ENCODE peak calls at places on chromosomes 4 and X, in five cellular contexts. One of them, this sample, is unnamed.

GRCh38 chrX:134753185-134754008 is 95.1 kb upstream of the PLAC1 start:
- DNase-seq in brain microvascular endothelial cell: peak
- DNase-seq in lower leg skin: no peak
- DNase-seq in fibroblast of lung: peak
- DNase-seq in thoracic aorta: no peak
- DNase-seq in this sample: peak

GRCh38 chr4:15695240-15695699 is 7.6 kb upstream of the BST1 start:
- DNase-seq in lower leg skin: no peak
- DNase-seq in brain microvascular endothelial cell: peak
- DNase-seq in thoracic aorta: no peak
- DNase-seq in fibroblast of lung: peak
- DNase-seq in this sample: peak

GRCh38 chr4:75643651-75644050 is 13.3 kb upstream of the CDKL2 start:
- DNase-seq in lower leg skin: no peak
- DNase-seq in brain microvascular endothelial cell: no peak
- DNase-seq in fibroblast of lung: no peak
- DNase-seq in thoracic aorta: no peak
- DNase-seq in this sample: no peak

GRCh38 chr4:168840988-168841681 is 168.9 kb downstream of the CBR4 start:
- DNase-seq in fibroblast of lung: no peak
- DNase-seq in thoracic aorta: no peak
- DNase-seq in brain microvascular endothelial cell: no peak
- DNase-seq in lower leg skin: no peak
- DNase-seq in this sample: no peak

GRCh38 chr4:64158648-64159326 is 250.5 kb downstream of the TECRL start:
- DNase-seq in thoracic aorta: no peak
- DNase-seq in fibroblast of lung: peak
- DNase-seq in brain microvascular endothelial cell: peak
- DNase-seq in lower leg skin: no peak
- DNase-seq in this sample: peak

GRCh38 chr4:70943115-70943514 is 40.9 kb downstream of the MOB1B start:
- DNase-seq in fibroblast of lung: no peak
- DNase-seq in lower leg skin: no peak
- DNase-seq in thoracic aorta: no peak
- DNase-seq in brain microvascular endothelial cell: no peak
- DNase-seq in this sample: no peak

GRCh38 chrX:124239324-124239723 is 93.1 kb upstream of the TEX13D start:
- DNase-seq in thoracic aorta: no peak
- DNase-seq in lower leg skin: no peak
- DNase-seq in fibroblast of lung: no peak
- DNase-seq in brain microvascular endothelial cell: no peak
- DNase-seq in this sample: no peak

GRCh38 chrX:85503258-85504158 is 124.0 kb upstream of the POF1B start:
- DNase-seq in lower leg skin: no peak
- DNase-seq in thoracic aorta: no peak
- DNase-seq in brain microvascular endothelial cell: no peak
- DNase-seq in fibroblast of lung: no peak
- DNase-seq in this sample: no peak

GRCh38 chr4:172844556-172844955 is 324.1 kb upstream of the GALNT7 start:
- DNase-seq in thoracic aorta: no peak
- DNase-seq in fibroblast of lung: no peak
- DNase-seq in lower leg skin: no peak
- DNase-seq in brain microvascular endothelial cell: no peak
- DNase-seq in this sample: no peak

GRCh38 chr4:169439244-169439643 is 168.5 kb upstream of the SH3RF1 start:
- DNase-seq in thoracic aorta: no peak
- DNase-seq in lower leg skin: no peak
- DNase-seq in fibroblast of lung: peak
- DNase-seq in brain microvascular endothelial cell: no peak
- DNase-seq in this sample: no peak

GRCh38 chrX:39418936-39419659 is 617.8 kb downstream of the MID1IP1 start:
- DNase-seq in lower leg skin: no peak
- DNase-seq in fibroblast of lung: no peak
- DNase-seq in thoracic aorta: no peak
- DNase-seq in brain microvascular endothelial cell: no peak
- DNase-seq in this sample: no peak

GRCh38 chr4:68654946-68655721 is 15.3 kb downstream of the UGT2B15 start:
- DNase-seq in fibroblast of lung: no peak
- DNase-seq in thoracic aorta: no peak
- DNase-seq in lower leg skin: no peak
- DNase-seq in brain microvascular endothelial cell: no peak
- DNase-seq in this sample: no peak

GRCh38 chr4:114364857-114365256 is 233.8 kb upstream of the UGT8 start:
- DNase-seq in brain microvascular endothelial cell: peak
- DNase-seq in lower leg skin: no peak
- DNase-seq in fibroblast of lung: peak
- DNase-seq in thoracic aorta: no peak
- DNase-seq in this sample: peak

GRCh38 chr4:20532871-20533870 is 167.1 kb upstream of the PACRGL start:
- DNase-seq in brain microvascular endothelial cell: peak
- DNase-seq in thoracic aorta: no peak
- DNase-seq in fibroblast of lung: peak
- DNase-seq in lower leg skin: no peak
- DNase-seq in this sample: peak

GRCh38 chr4:189059996-189060570 is 880.6 kb upstream of the FRG1 start:
- DNase-seq in lower leg skin: no peak
- DNase-seq in thoracic aorta: no peak
- DNase-seq in brain microvascular endothelial cell: no peak
- DNase-seq in fibroblast of lung: no peak
- DNase-seq in this sample: no peak

GRCh38 chr4:14336656-14337055 is 665.6 kb upstream of the CPEB2 start:
- DNase-seq in brain microvascular endothelial cell: peak
- DNase-seq in lower leg skin: no peak
- DNase-seq in thoracic aorta: no peak
- DNase-seq in fibroblast of lung: no peak
- DNase-seq in this sample: no peak

GRCh38 chr4:178240891-178241290 is 798.7 kb upstream of the AGA start:
- DNase-seq in lower leg skin: no peak
- DNase-seq in thoracic aorta: no peak
- DNase-seq in brain microvascular endothelial cell: no peak
- DNase-seq in fibroblast of lung: no peak
- DNase-seq in this sample: no peak

GRCh38 chr4:174036111-174036510 is 247.4 kb downstream of the FBXO8 start:
- DNase-seq in lower leg skin: no peak
- DNase-seq in fibroblast of lung: no peak
- DNase-seq in thoracic aorta: no peak
- DNase-seq in brain microvascular endothelial cell: no peak
- DNase-seq in this sample: no peak

GRCh38 chr4:106809083-106809482 is 227.0 kb downstream of the DKK2 start:
- DNase-seq in thoracic aorta: no peak
- DNase-seq in brain microvascular endothelial cell: peak
- DNase-seq in lower leg skin: no peak
- DNase-seq in fibroblast of lung: peak
- DNase-seq in this sample: peak

GRCh38 chr4:42865572-42866189 is 26.8 kb upstream of the GRXCR1 start:
- DNase-seq in lower leg skin: no peak
- DNase-seq in thoracic aorta: no peak
- DNase-seq in fibroblast of lung: peak
- DNase-seq in brain microvascular endothelial cell: peak
- DNase-seq in this sample: peak

DNA sequence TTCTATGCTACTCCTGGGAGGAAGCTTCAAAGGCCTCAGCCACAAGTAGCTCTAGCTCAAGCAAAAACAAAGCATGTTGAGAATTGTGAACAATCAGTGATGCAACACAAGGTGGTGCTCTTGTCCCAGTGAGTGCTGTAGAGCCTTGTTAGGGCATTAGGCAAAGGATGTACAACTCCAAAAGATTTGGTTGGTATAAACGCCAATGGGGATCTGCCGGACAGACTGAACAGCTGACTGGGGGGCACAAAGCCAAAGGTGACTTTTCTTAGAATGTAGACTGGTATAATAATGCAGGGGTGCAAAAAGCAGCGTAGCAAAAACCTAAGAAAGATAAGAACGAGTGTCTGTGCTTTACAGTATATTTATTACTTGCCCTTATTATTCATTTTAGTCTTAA is 62.6 kb upstream of the ALB start:
- DNase-seq in fibroblast of lung: peak
- DNase-seq in lower leg skin: no peak
- DNase-seq in brain microvascular endothelial cell: peak
- DNase-seq in thoracic aorta: no peak
- DNase-seq in this sample: peak
- TF ChIP-seq CTCF in fibroblast of lung: peak
- TF ChIP-seq CTCF in lower leg skin: no peak
- TF ChIP-seq CTCF in brain microvascular endothelial cell: peak
- TF ChIP-seq CTCF in thoracic aorta: peak
- TF ChIP-seq CTCF in this sample: peak

DNA sequence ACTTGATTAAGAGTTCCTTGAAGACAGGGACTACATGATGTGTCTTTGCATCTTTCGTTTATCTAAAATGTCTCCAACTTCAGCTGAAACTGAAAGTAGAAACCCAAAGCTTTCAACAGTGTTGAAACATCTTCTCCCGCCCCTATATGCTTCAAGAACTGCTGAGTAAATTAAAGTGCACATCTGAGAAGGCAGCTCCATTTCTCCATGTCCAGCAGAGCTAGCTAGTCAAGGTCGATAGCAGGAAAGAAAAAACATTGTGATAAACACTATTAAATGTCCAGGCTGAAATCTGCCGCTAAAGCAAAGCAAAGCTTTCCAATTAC is 185.6 kb upstream of the TBL1X start:
- DNase-seq in fibroblast of lung: peak
- DNase-seq in lower leg skin: no peak
- DNase-seq in thoracic aorta: no peak
- DNase-seq in brain microvascular endothelial cell: no peak
- DNase-seq in this sample: no peak
- H3K4me3 ChIP-seq in fibroblast of lung: no peak
- H3K4me3 ChIP-seq in lower leg skin: no peak
- H3K4me3 ChIP-seq in thoracic aorta: no peak
- H3K4me3 ChIP-seq in brain microvascular endothelial cell: no peak
- H3K4me3 ChIP-seq in this sample: no peak

GRCh38 chrX:8879750-8880149 is 78.6 kb upstream of the FAM9A start:
- DNase-seq in thoracic aorta: no peak
- DNase-seq in brain microvascular endothelial cell: peak
- DNase-seq in fibroblast of lung: peak
- DNase-seq in lower leg skin: no peak
- DNase-seq in this sample: no peak
- TF ChIP-seq CTCF in thoracic aorta: peak
- TF ChIP-seq CTCF in brain microvascular endothelial cell: peak
- TF ChIP-seq CTCF in fibroblast of lung: peak
- TF ChIP-seq CTCF in lower leg skin: no peak
- TF ChIP-seq CTCF in this sample: peak

GRCh38 chr4:89306486-89307184 is 965 bp downstream of the GPRIN3 start:
- DNase-seq in lower leg skin: no peak
- DNase-seq in brain microvascular endothelial cell: no peak
- DNase-seq in thoracic aorta: no peak
- DNase-seq in fibroblast of lung: no peak
- DNase-seq in this sample: no peak
- H3K4me3 ChIP-seq in lower leg skin: no peak
- H3K4me3 ChIP-seq in brain microvascular endothelial cell: no peak
- H3K4me3 ChIP-seq in thoracic aorta: peak
- H3K4me3 ChIP-seq in fibroblast of lung: no peak
- H3K4me3 ChIP-seq in this sample: no peak

GRCh38 chr4:152352215-152352614 is 183.7 kb downstream of the FBXW7 start:
- DNase-seq in lower leg skin: no peak
- DNase-seq in thoracic aorta: no peak
- DNase-seq in fibroblast of lung: peak
- DNase-seq in brain microvascular endothelial cell: no peak
- DNase-seq in this sample: no peak

GRCh38 chr4:152351080-152351479 is 184.8 kb downstream of the FBXW7 start:
- DNase-seq in lower leg skin: no peak
- DNase-seq in fibroblast of lung: no peak
- DNase-seq in brain microvascular endothelial cell: no peak
- DNase-seq in thoracic aorta: no peak
- DNase-seq in this sample: no peak

GRCh38 chr4:152346979-152347378 is 188.9 kb downstream of the FBXW7 start:
- DNase-seq in fibroblast of lung: no peak
- DNase-seq in thoracic aorta: no peak
- DNase-seq in lower leg skin: no peak
- DNase-seq in brain microvascular endothelial cell: no peak
- DNase-seq in this sample: no peak

GRCh38 chr4:152352645-152353116 is 183.2 kb downstream of the FBXW7 start:
- DNase-seq in brain microvascular endothelial cell: peak
- DNase-seq in fibroblast of lung: peak
- DNase-seq in thoracic aorta: no peak
- DNase-seq in lower leg skin: peak
- DNase-seq in this sample: peak

DNA sequence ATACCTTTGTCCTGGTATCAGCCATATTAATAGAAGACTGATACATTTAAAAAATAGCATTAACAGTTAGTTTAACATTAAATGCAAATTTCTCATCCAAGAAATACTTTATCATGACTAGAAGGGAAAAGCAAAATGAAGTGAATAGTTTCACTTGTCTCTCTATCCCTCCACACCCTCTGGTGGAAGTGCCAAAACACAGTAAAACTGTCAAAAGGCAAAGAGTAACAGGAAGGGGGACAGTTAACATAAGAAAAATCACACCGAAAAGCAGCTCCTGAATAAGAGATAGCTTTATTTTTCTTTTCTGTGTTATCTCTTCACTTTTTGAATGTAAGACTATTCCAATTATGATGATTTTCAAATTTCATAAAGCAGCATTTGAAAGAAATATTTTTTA is 187.2 kb downstream of the FBXW7 start:
- DNase-seq in fibroblast of lung: no peak
- DNase-seq in lower leg skin: no peak
- DNase-seq in brain microvascular endothelial cell: no peak
- DNase-seq in thoracic aorta: no peak
- DNase-seq in this sample: no peak
- TF ChIP-seq CTCF in fibroblast of lung: peak
- TF ChIP-seq CTCF in lower leg skin: no peak
- TF ChIP-seq CTCF in brain microvascular endothelial cell: no peak
- TF ChIP-seq CTCF in thoracic aorta: no peak
- TF ChIP-seq CTCF in this sample: peak

DNA sequence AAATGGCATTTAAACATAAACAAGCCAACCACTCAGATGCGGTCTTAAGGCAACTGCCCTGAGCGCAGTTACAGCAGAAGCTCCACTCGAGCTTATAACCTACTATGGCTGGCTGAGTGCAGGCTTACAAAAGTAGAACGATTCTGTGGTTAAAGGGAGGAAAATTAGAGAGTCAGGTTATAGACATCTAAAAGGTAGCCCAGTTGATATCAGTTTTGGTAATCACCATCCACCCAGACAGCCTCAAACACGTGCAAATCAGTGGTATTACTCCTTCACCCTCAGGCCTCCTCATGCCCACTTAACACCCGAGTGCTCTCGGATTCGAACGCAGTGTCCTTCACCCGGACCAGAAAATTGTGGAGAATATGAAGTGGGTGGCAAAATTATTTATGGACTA is 3.1 kb downstream of the LEF1 start:
- DNase-seq in fibroblast of lung: no peak
- DNase-seq in lower leg skin: no peak
- DNase-seq in brain microvascular endothelial cell: no peak
- DNase-seq in thoracic aorta: no peak
- DNase-seq in this sample: no peak
- H3K4me3 ChIP-seq in fibroblast of lung: no peak
- H3K4me3 ChIP-seq in lower leg skin: no peak
- H3K4me3 ChIP-seq in brain microvascular endothelial cell: no peak
- H3K4me3 ChIP-seq in thoracic aorta: no peak
- H3K4me3 ChIP-seq in this sample: no peak

This sample was measured in HFF-Myc.